ENCODE peak calls at places on chromosomes 6 and 20, in five cellular contexts. One of them, this sample, is unnamed.

GRCh38 chr20:23626040-23626620 is 11.6 kb downstream of the CST3 start:
- DNase-seq in IMR-90: no peak
- DNase-seq in HepG2: no peak
- DNase-seq in A549: peak
- DNase-seq in GM12878: no peak
- DNase-seq in this sample: peak

GRCh38 chr6:136563386-136564152 is 13.3 kb upstream of the MAP7 start:
- DNase-seq in IMR-90: no peak
- DNase-seq in HepG2: no peak
- DNase-seq in A549: no peak
- DNase-seq in GM12878: no peak
- DNase-seq in this sample: no peak

GRCh38 chr6:28544211-28544610 is 18.5 kb downstream of the GPX5 start:
- DNase-seq in IMR-90: no peak
- DNase-seq in HepG2: no peak
- DNase-seq in A549: no peak
- DNase-seq in GM12878: no peak
- DNase-seq in this sample: peak

GRCh38 chr6:115783402-115784061 is 277.2 kb downstream of the FRK start:
- DNase-seq in IMR-90: no peak
- DNase-seq in HepG2: no peak
- DNase-seq in A549: no peak
- DNase-seq in GM12878: no peak
- DNase-seq in this sample: no peak

GRCh38 chr6:29355603-29356002 is 13.1 kb downstream of the OR5V1 start:
- DNase-seq in IMR-90: no peak
- DNase-seq in HepG2: no peak
- DNase-seq in A549: no peak
- DNase-seq in GM12878: no peak
- DNase-seq in this sample: no peak

GRCh38 chr6:34389034-34389433 is 3.4 kb downstream of the NUDT3 start:
- DNase-seq in IMR-90: no peak
- DNase-seq in HepG2: no peak
- DNase-seq in A549: no peak
- DNase-seq in GM12878: no peak
- DNase-seq in this sample: no peak

GRCh38 chr20:1757072-1757471 is 99.5 kb upstream of the SIRPG start:
- DNase-seq in IMR-90: no peak
- DNase-seq in HepG2: no peak
- DNase-seq in A549: no peak
- DNase-seq in GM12878: no peak
- DNase-seq in this sample: no peak

GRCh38 chr20:38321959-38322598 is 18.1 kb downstream of the BPI start:
- DNase-seq in IMR-90: peak
- DNase-seq in HepG2: peak
- DNase-seq in A549: peak
- DNase-seq in GM12878: no peak
- DNase-seq in this sample: peak

GRCh38 chr20:14622796-14623195 is 285.4 kb upstream of the FLRT3 start:
- DNase-seq in IMR-90: peak
- DNase-seq in HepG2: peak
- DNase-seq in A549: peak
- DNase-seq in GM12878: no peak
- DNase-seq in this sample: no peak

GRCh38 chr6:15441215-15441868 is 195.5 kb downstream of the JARID2 start:
- DNase-seq in IMR-90: peak
- DNase-seq in HepG2: peak
- DNase-seq in A549: peak
- DNase-seq in GM12878: no peak
- DNase-seq in this sample: peak

GRCh38 chr6:163491901-163492300 is 77.4 kb downstream of the QKI start:
- DNase-seq in IMR-90: no peak
- DNase-seq in HepG2: no peak
- DNase-seq in A549: no peak
- DNase-seq in GM12878: no peak
- DNase-seq in this sample: no peak

GRCh38 chr6:137798846-137799245 is 68.2 kb upstream of the TNFAIP3 start:
- DNase-seq in IMR-90: peak
- DNase-seq in HepG2: no peak
- DNase-seq in A549: no peak
- DNase-seq in GM12878: no peak
- DNase-seq in this sample: no peak

GRCh38 chr6:110053395-110054240 is 75.5 kb downstream of the GPR6 start:
- DNase-seq in IMR-90: peak
- DNase-seq in HepG2: peak
- DNase-seq in A549: peak
- DNase-seq in GM12878: no peak
- DNase-seq in this sample: peak

GRCh38 chr6:35360349-35361138 is 18.2 kb downstream of the PPARD start:
- DNase-seq in IMR-90: peak
- DNase-seq in HepG2: peak
- DNase-seq in A549: peak
- DNase-seq in GM12878: no peak
- DNase-seq in this sample: no peak

GRCh38 chr6:169692516-169692915 is 9.3 kb downstream of the WDR27 start:
- DNase-seq in IMR-90: no peak
- DNase-seq in HepG2: no peak
- DNase-seq in A549: no peak
- DNase-seq in GM12878: no peak
- DNase-seq in this sample: no peak

GRCh38 chr6:38443341-38443740 is 196.4 kb downstream of the BTBD9 start:
- DNase-seq in IMR-90: no peak
- DNase-seq in HepG2: no peak
- DNase-seq in A549: no peak
- DNase-seq in GM12878: no peak
- DNase-seq in this sample: no peak

GRCh38 chr6:169800668-169801395 is 49.4 kb downstream of the ERMARD start:
- DNase-seq in IMR-90: peak
- DNase-seq in HepG2: peak
- DNase-seq in A549: peak
- DNase-seq in GM12878: no peak
- DNase-seq in this sample: no peak

GRCh38 chr6:64580346-64580745 is 944.7 kb downstream of the PHF3 start:
- DNase-seq in IMR-90: peak
- DNase-seq in HepG2: no peak
- DNase-seq in A549: no peak
- DNase-seq in GM12878: no peak
- DNase-seq in this sample: no peak

GRCh38 chr6:33213166-33213988 is 5.1 kb downstream of the RING1 start:
- DNase-seq in IMR-90: no peak
- DNase-seq in HepG2: no peak
- DNase-seq in A549: no peak
- DNase-seq in GM12878: no peak
- DNase-seq in this sample: no peak

GRCh38 chr6:7213416-7213815 is 99.6 kb downstream of the SSR1 start:
- DNase-seq in IMR-90: no peak
- DNase-seq in HepG2: no peak
- DNase-seq in A549: no peak
- DNase-seq in GM12878: no peak
- DNase-seq in this sample: no peak

GRCh38 chr6:7215798-7216231 is 97.2 kb downstream of the SSR1 start:
- DNase-seq in IMR-90: no peak
- DNase-seq in HepG2: no peak
- DNase-seq in A549: no peak
- DNase-seq in GM12878: no peak
- DNase-seq in this sample: no peak

GRCh38 chr6:7215140-7215539 is 97.9 kb downstream of the SSR1 start:
- DNase-seq in IMR-90: peak
- DNase-seq in HepG2: peak
- DNase-seq in A549: no peak
- DNase-seq in GM12878: no peak
- DNase-seq in this sample: peak

GRCh38 chr6:7216941-7217621 is 95.9 kb downstream of the SSR1 start:
- DNase-seq in IMR-90: no peak
- DNase-seq in HepG2: no peak
- DNase-seq in A549: no peak
- DNase-seq in GM12878: no peak
- DNase-seq in this sample: no peak

DNA sequence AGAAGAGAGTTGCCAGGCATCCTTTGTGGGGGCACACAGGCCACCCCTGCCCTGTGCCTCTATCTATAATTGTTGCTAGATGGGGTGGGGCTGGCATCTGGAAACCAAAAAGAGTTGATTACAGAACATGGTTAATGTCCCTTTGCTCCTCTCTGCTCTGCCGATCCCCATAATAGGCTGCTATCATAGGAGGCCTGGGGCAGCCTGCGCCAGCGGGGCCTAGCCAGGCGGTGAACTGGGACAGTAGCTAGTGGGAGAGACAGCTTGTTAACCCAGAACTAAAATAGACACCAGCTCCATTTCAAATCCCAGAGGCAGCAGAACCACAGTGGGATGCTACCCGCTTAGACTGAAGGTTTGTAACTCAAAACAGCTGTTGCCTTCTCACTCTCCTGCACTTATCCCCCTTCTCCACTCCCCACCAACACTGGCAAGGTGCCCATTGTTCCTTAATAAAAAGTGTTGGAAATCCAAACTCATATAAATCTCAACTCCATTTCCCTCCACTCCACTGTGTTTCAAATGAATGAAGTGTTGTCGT is 98.5 kb downstream of the SSR1 start:
- DNase-seq in IMR-90: no peak
- DNase-seq in HepG2: no peak
- DNase-seq in A549: no peak
- DNase-seq in GM12878: no peak
- DNase-seq in this sample: no peak
- TF ChIP-seq SMC3 in IMR-90: no peak
- TF ChIP-seq SMC3 in HepG2: no peak
- TF ChIP-seq SMC3 in A549: no peak
- TF ChIP-seq SMC3 in GM12878: no peak
- TF ChIP-seq SMC3 in this sample: no peak

GRCh38 chr6:84979541-84979940 is 215.1 kb upstream of the TBX18 start:
- DNase-seq in IMR-90: no peak
- DNase-seq in HepG2: no peak
- DNase-seq in A549: no peak
- DNase-seq in GM12878: no peak
- DNase-seq in this sample: no peak

GRCh38 chr6:84976516-84977420 is 212.4 kb upstream of the TBX18 start:
- DNase-seq in IMR-90: no peak
- DNase-seq in HepG2: no peak
- DNase-seq in A549: peak
- DNase-seq in GM12878: no peak
- DNase-seq in this sample: no peak
- TF ChIP-seq SMC3 in IMR-90: no peak
- TF ChIP-seq SMC3 in HepG2: no peak
- TF ChIP-seq SMC3 in A549: no peak
- TF ChIP-seq SMC3 in GM12878: no peak
- TF ChIP-seq SMC3 in this sample: no peak

GRCh38 chr20:34240698-34241615 is at the start of gene ASIP:
- DNase-seq in IMR-90: no peak
- DNase-seq in HepG2: no peak
- DNase-seq in A549: no peak
- DNase-seq in GM12878: no peak
- DNase-seq in this sample: no peak
- TF ChIP-seq SMC3 in IMR-90: no peak
- TF ChIP-seq SMC3 in HepG2: no peak
- TF ChIP-seq SMC3 in A549: no peak
- TF ChIP-seq SMC3 in GM12878: no peak
- TF ChIP-seq SMC3 in this sample: no peak

DNA sequence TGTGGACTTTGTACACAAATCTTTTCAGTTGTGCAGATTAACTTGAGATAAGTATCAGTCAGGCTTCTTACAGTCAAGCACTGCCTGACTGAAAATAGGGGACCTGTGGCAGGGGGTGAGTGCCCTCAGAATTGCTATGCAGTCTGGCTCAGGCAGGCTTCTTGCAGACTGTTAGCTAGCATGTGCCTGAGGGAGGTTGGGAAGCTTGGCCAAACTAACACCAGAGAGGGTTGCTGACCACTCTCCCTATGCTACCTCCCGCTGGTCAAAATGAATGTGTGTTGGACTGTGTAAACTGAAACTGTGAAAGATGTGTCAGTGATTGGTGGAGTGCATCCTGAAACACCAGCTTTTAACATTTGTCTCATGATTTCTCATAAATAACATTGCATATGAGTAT is 622.3 kb upstream of the IMPG1 start:
- DNase-seq in IMR-90: no peak
- DNase-seq in HepG2: no peak
- DNase-seq in A549: no peak
- DNase-seq in GM12878: no peak
- DNase-seq in this sample: no peak
- TF ChIP-seq SMC3 in IMR-90: no peak
- TF ChIP-seq SMC3 in HepG2: no peak
- TF ChIP-seq SMC3 in A549: no peak
- TF ChIP-seq SMC3 in GM12878: no peak
- TF ChIP-seq SMC3 in this sample: no peak

GRCh38 chr6:6631053-6631452 is 42.5 kb downstream of the LY86 start:
- DNase-seq in IMR-90: no peak
- DNase-seq in HepG2: no peak
- DNase-seq in A549: no peak
- DNase-seq in GM12878: no peak
- DNase-seq in this sample: no peak

GRCh38 chr6:6626227-6626626 is 37.7 kb downstream of the LY86 start:
- DNase-seq in IMR-90: no peak
- DNase-seq in HepG2: no peak
- DNase-seq in A549: no peak
- DNase-seq in GM12878: no peak
- DNase-seq in this sample: no peak

GRCh38 chr6:6631526-6632276 is 43.2 kb downstream of the LY86 start:
- DNase-seq in IMR-90: no peak
- DNase-seq in HepG2: no peak
- DNase-seq in A549: no peak
- DNase-seq in GM12878: no peak
- DNase-seq in this sample: no peak

GRCh38 chr6:6633898-6634734 is 45.6 kb downstream of the LY86 start:
- DNase-seq in IMR-90: no peak
- DNase-seq in HepG2: no peak
- DNase-seq in A549: no peak
- DNase-seq in GM12878: no peak
- DNase-seq in this sample: no peak

GRCh38 chr6:6629416-6629815 is 40.9 kb downstream of the LY86 start:
- DNase-seq in IMR-90: no peak
- DNase-seq in HepG2: no peak
- DNase-seq in A549: peak
- DNase-seq in GM12878: no peak
- DNase-seq in this sample: no peak
- TF ChIP-seq SMC3 in IMR-90: no peak
- TF ChIP-seq SMC3 in HepG2: no peak
- TF ChIP-seq SMC3 in A549: no peak
- TF ChIP-seq SMC3 in GM12878: no peak
- TF ChIP-seq SMC3 in this sample: no peak

This sample was measured in K562.